ENCODE peak calls at places on chromosomes 12 and 14, in five cellular contexts. T is sigmoid colon; J is IMR-90; C is upper lobe of left lung; P is effector memory CD4-positive, alpha-beta T cell. B is an unnamed sample. For H3K4me1, the result is how much of the 10 kb centered on the place peaks cover.

GRCh38 chr12:89391726-89392336 is 39.5 kb upstream of the DUSP6 start:
- DNase-seq in P (no peak), T (no peak), C (no peak), J (no peak), B (no peak)

GRCh38 chr12:108694812-108695278 is 36.5 kb downstream of the CORO1C start:
- DNase-seq in C (no peak), P (no peak), J (peak), T (no peak), B (no peak)

GRCh38 chr12:124459852-124460645 is 107.4 kb downstream of the NCOR2 start:
- DNase-seq in J (no peak), T (no peak), C (no peak), P (no peak), B (no peak)

GRCh38 chr14:106657460-106657859 is 1131.1 kb downstream of the TMEM121 start:
- DNase-seq in C (no peak), T (no peak), J (no peak), P (peak), B (peak)

GRCh38 chr12:124556067-124556466 is 11.3 kb downstream of the NCOR2 start:
- DNase-seq in P (no peak), T (no peak), J (no peak), C (no peak), B (no peak)

GRCh38 chr12:47082963-47083621 is 3.3 kb upstream of the AMIGO2 start:
- DNase-seq in J (peak), P (no peak), C (peak), T (no peak), B (no peak)

GRCh38 chr12:117043598-117043901 is 55.7 kb downstream of the TESC start:
- DNase-seq in P (no peak), T (no peak), C (no peak), J (no peak), B (no peak)

GRCh38 chr12:20377750-20378149 is 9.4 kb downstream of the PDE3A start:
- DNase-seq in P (no peak), J (no peak), T (no peak), C (no peak), B (no peak)

GRCh38 chr14:94599656-94600004 is 12.6 kb upstream of the SERPINA3 start:
- DNase-seq in C (no peak), P (no peak), T (peak), J (no peak), B (no peak)

GRCh38 chr14:69839017-69839416 is 40.2 kb upstream of the SMOC1 start:
- DNase-seq in T (no peak), J (no peak), C (no peak), P (no peak), B (no peak)

GRCh38 chr14:99380402-99380801 is 100.3 kb downstream of the SETD3 start:
- DNase-seq in J (no peak), T (no peak), C (no peak), P (no peak), B (no peak)

GRCh38 chr12:111458773-111459172 is 53.0 kb downstream of the SH2B3 start:
- DNase-seq in C (no peak), J (no peak), P (no peak), T (peak), B (no peak)

GRCh38 chr12:119695034-119695433 is 27.1 kb downstream of the PRKAB1 start:
- DNase-seq in T (no peak), C (no peak), J (no peak), P (no peak), B (no peak)

GRCh38 chr12:119693511-119693910 is 25.6 kb downstream of the PRKAB1 start:
- DNase-seq in C (no peak), P (no peak), T (no peak), J (no peak), B (no peak)

GRCh38 chr12:119693006-119693405 is 25.1 kb downstream of the PRKAB1 start:
- DNase-seq in C (peak), T (no peak), P (no peak), J (peak), B (no peak)

GRCh38 chr12:119692410-119692809 is 24.5 kb downstream of the PRKAB1 start:
- DNase-seq in T (no peak), J (peak), C (no peak), P (no peak), B (no peak)

GRCh38 chr12:119694111-119694510 is 26.2 kb downstream of the PRKAB1 start:
- DNase-seq in P (no peak), J (no peak), T (no peak), C (no peak), B (no peak)
- H3K27ac ChIP-seq in P (no peak), J (no peak), T (no peak), C (peak), B (no peak)

DNA sequence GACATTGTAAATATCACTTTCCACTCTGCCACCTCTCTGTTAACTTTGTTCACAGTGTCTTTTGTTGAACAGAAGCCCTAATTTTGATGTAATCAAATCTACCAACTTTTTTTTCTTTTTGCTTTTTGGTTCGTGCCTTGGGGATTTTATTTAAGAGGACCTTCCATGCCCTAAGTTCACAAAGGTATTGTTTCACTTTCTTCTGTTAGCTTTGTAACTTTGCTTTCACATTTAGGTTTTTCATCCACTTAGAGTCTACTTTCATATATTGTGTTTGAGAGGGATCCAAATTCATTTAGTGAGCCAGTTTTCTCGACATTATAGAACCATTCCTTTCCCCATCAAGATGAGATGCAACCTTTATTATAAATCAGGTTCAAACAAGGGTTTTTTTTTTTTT is 275.7 kb upstream of the CRY1 start:
- DNase-seq in P (no peak), T (no peak), J (no peak), C (no peak), B (no peak)
- H3K4me3 ChIP-seq in P (no peak), T (no peak), J (no peak), C (no peak), B (peak)

GRCh38 chr12:24363177-24363754 is 413.8 kb upstream of the SOX5 start:
- DNase-seq in T (no peak), J (no peak), P (no peak), C (no peak), B (no peak)
- H3K4me1 ChIP-seq in T (under half), J (under half), P (under half), C (under half), B (under half)

DNA sequence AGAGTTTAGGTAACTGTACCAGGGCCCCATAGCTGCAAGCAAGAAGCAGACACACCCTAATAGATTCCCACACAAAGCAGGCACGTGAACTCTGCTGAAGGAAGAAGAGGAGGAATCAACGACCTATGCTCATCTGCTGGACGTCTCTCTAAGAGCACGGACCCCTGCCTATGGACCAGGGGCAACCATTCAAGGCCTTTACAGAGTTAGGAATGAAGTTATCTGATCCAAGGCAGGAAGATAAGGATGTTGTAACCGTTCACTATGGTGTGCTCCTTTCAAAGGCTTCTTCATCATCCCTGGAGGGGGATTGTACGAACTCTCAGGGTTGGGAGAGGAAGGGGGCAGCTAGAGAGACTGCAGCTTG is 141.6 kb upstream of the PARP11 start:
- DNase-seq in C (no peak), J (no peak), P (no peak), T (no peak), B (no peak)
- H3K27ac ChIP-seq in C (no peak), J (no peak), P (no peak), T (no peak), B (no peak)

GRCh38 chr14:76993743-76994142 is 34.8 kb downstream of the IRF2BPL start:
- DNase-seq in C (no peak), J (no peak), T (no peak), P (no peak), B (no peak)

GRCh38 chr14:76997257-76997970 is 31.1 kb downstream of the IRF2BPL start:
- DNase-seq in T (no peak), J (peak), P (no peak), C (no peak), B (no peak)

GRCh38 chr14:76996563-76997146 is 31.9 kb downstream of the IRF2BPL start:
- DNase-seq in P (no peak), J (no peak), T (no peak), C (no peak), B (no peak)

GRCh38 chr14:76998777-76999366 is 29.6 kb downstream of the IRF2BPL start:
- DNase-seq in J (no peak), P (no peak), T (no peak), C (peak), B (no peak)

DNA sequence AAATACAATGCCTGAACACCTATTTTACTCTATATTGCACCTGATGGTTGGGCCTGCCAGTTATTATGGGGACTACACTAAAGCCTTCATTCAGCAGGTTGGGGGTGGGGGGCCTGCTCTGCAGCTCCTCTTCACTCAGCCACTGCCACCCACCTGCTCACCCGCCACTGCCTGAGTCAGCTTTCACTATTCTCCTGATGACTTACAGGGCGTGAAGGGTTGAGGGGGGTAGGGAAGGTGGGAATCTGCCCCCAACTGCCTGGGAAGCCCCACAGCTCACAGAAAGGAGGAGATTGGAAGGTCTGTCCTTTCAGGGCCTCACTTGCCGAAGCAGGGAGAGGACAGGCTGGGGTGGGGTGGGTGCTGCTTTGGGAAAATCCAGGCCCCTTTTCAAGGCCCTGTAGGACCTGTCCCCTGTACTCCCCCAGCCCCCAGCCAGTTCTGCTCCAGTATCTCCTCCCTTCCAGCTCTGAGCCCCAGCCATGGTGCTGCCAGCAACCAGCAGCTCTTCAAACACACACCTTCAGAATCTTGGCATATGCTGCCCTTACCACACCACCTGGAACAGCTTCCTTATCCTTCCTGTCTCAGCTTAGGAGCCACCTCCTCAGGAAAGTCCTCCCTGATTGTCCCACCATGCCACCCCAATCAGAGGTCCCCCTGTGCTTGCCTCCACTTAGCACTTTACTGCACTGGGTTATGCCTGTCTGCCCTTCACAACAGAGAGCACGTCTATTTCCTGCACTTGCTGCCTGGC is 33.1 kb downstream of the IRF2BPL start:
- DNase-seq in P (no peak), C (no peak), J (no peak), T (no peak), B (no peak)
- H3K4me3 ChIP-seq in P (no peak), C (no peak), J (no peak), T (no peak), B (no peak)

GRCh38 chr12:97024393-97024792 is 117.3 kb downstream of the NEDD1 start:
- DNase-seq in J (no peak), P (no peak), T (no peak), C (no peak), B (no peak)

GRCh38 chr12:97022831-97023230 is 115.8 kb downstream of the NEDD1 start:
- DNase-seq in C (no peak), T (no peak), J (no peak), P (no peak), B (no peak)

GRCh38 chr12:97027482-97027881 is 120.4 kb downstream of the NEDD1 start:
- DNase-seq in T (no peak), P (no peak), C (no peak), J (no peak), B (no peak)

GRCh38 chr12:97026901-97027300 is 119.8 kb downstream of the NEDD1 start:
- DNase-seq in J (no peak), P (no peak), T (no peak), C (no peak), B (no peak)
- H3K4me1 ChIP-seq in J (under half), P (under half), T (under half), C (under half), B (under half)

GRCh38 chr14:93285048-93285447 is 47.8 kb downstream of the BTBD7 start:
- DNase-seq in C (no peak), P (no peak), T (no peak), J (peak), B (no peak)

GRCh38 chr14:93281937-93282336 is 50.9 kb downstream of the BTBD7 start:
- DNase-seq in C (no peak), J (peak), T (no peak), P (no peak), B (no peak)

GRCh38 chr14:93280743-93281142 is 52.1 kb downstream of the BTBD7 start:
- DNase-seq in T (no peak), C (no peak), P (no peak), J (no peak), B (no peak)

DNA sequence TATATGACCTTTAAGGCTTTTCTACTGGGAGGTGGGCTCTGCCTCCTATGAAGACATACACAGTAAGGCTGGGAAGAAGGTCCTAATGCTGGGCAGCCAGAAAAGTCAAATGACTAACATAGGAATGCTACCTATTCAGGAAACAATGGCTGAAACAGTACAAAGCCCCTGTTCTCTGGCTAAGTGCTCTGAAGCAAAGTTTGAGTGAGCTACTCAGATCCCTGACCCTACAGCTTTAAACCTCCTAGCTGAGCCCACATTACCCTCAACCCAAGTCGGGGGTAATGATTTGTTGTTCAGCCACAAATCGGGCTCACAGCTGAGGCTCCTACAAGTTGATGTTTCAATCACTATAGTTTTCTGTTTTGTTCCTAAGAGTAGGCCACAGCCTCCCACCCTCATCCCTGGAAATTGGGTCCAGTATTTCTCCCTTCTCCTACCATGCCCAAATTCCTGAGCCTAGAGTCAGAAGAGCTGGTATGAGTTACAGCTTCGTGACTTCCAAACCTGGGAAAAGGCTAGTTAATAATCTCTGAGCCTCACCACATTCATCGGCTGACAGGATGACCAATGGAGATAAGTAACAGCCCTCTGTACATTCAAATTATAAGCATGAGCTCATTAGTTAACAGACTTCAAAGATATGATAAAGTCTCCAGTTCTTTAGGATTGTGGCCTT is 46.5 kb downstream of the BTBD7 start:
- DNase-seq in P (no peak), J (peak), T (no peak), C (no peak), B (no peak)
- H3K27ac ChIP-seq in P (no peak), J (no peak), T (no peak), C (no peak), B (no peak)

DNA sequence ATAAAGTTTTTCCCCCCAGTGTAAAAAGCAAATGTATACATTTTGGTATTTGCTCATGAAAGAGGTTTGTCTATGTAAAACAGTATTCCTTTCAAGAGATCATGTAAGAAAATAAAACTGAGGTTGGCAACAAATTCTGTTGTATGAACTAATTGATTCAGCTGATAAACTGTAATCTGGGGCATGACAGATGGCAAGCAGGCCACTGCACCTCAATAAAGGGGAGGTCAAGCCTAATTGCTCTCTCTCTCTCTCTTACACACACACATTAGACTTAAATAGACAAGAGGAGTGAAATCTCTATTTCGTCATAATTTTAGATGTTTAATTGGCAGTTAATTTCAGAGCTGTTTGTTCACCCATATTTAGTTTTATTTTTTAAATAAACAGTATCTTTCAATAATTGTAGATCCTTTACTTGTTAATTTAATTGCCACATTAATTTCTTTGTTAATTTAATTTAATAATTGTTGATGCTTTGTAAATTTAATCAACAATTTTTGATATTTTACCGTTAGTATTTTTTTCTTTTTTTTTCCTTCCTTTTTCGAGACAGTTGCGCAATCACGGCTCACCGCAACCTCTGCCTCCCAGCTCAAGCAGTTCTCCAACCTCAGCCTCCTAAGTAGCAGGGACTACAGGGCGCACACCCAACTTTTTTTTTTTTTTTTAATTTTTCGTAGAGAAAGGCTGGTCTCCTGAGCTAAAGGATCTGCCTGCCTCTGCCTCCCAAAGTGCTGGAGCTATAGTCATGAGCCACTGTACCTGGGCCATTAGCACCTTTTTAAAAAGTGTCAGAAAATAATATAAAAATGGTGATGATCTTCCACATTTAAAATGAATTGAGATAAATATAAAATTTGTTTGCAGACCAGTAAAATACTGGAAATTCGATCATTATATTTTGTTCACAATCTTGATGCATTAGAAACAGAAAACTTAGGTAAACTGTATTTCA is 577.7 kb downstream of the SLC16A7 start:
- DNase-seq in C (no peak), T (no peak), J (no peak), P (no peak), B (no peak)
- H3K4me3 ChIP-seq in C (no peak), T (no peak), J (no peak), P (no peak), B (no peak)

DNA sequence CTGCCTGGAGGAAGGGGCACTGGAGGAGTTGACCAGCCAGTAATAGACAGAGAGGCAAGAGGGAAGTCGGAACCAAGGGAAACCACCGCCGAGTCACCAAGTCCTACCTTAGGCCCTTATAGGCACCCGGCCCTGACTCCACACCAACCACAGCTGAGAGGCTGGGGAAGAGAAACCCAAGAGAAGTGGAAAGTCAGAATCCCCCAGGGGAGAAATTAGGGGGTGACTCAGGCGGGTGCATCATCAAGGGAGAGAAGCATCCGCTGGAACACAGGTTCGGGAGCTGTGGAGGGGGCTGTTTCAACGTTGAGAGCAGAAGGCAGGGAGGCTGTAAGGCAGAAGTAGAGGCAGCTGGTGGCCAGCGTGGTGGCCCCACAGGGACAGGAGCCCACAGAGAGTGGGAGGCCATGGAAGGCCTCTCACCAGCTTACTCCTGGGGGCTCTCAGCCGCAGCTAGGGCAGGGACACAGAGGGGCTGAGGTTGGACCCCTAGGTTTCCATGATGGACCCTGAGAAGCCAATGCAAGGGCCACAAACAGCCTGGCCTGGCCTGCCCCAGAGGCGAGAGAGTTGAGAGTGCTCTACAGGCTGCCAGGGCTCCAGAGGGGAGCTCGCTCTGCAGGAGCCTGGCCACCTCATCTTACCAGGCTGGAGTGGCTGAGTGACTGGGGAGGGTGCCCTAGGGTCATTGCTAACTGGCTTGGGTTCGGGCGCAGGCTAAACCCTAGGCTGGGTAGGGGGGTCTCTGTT is 1.4 kb upstream of the TRMT61A start:
- DNase-seq in P (no peak), T (no peak), C (no peak), J (no peak), B (no peak)
- H3K4me1 ChIP-seq in P (under half), T (half or more), C (under half), J (under half), B (under half)

DNA sequence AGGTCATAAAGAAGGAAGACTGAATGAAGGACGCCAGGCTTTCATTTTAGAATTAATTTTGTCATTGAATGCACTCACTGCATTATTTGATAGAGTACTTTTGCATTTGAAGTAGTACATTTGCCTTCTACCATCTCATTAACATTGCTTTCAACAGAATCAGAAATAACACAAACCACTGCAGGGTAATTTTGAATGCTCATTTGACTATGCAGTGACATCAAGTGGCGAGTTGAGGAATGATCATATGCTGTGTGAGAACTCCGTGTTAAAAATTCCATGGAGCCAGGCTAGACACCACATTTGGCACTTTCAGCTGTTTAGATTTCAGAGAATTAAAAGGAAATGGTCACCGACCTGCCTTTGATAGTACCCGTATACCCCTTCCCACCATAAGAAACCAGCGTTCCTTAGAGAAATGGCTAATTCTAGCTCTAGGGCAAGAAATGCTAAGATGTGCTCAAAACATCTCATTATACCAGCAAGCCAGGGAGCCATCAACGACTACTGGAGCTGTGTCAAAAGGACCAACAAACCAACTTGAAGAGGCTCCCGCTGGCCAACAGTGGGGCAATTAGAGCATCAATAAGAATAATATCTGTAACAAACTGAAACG is 16.5 kb downstream of the HEBP1 start:
- DNase-seq in T (no peak), C (no peak), J (peak), P (no peak), B (peak)
- H3K27ac ChIP-seq in T (no peak), C (no peak), J (no peak), P (no peak), B (no peak)